ENCODE peak calls at places on chromosome 6, in eight cellular contexts. E is substantia nigra, X is IMR-90, G is iPS DF 6.9, B is body of pancreas, N is HCT116, S is prostate gland, H is SJCRH30. P is an unnamed sample.

GRCh38 chr6:20180935-20181334 is 31.3 kb downstream of the MBOAT1 start:
- DNase-seq in E (no peak), X (no peak), G (no peak), B (no peak), N (no peak), S (no peak), H (no peak), P (no peak)

GRCh38 chr6:129184808-129185366 is 301.9 kb downstream of the LAMA2 start:
- DNase-seq in E (no peak), X (peak; percentile 50), G (no peak), B (no peak), N (no peak), S (no peak), H (no peak), P (no peak)

GRCh38 chr6:90537027-90537426 is 49.8 kb downstream of the MAP3K7 start:
- DNase-seq in E (no peak), X (peak; percentile 45), G (no peak), B (no peak), N (no peak), S (no peak), H (peak; percentile 65), P (no peak)

GRCh38 chr6:48057611-48058010 is 53.4 kb downstream of the PTCHD4 start:
- DNase-seq in E (no peak), X (no peak), G (no peak), B (no peak), N (no peak), S (no peak), H (no peak), P (no peak)

GRCh38 chr6:166766769-166767168 is 139.7 kb upstream of the RPS6KA2 start:
- DNase-seq in E (no peak), X (no peak), G (no peak), B (no peak), N (no peak), S (no peak), H (no peak), P (no peak)

GRCh38 chr6:168249746-168250145 is 69.8 kb downstream of the DACT2 start:
- DNase-seq in E (no peak), X (no peak), G (no peak), B (no peak), N (no peak), S (no peak), H (no peak), P (no peak)

GRCh38 chr6:37103169-37104039 is 66.5 kb upstream of the PIM1 start:
- DNase-seq in E (peak; percentile 39), X (no peak), G (no peak), B (peak; percentile 97), N (no peak), S (peak; percentile 44), H (peak; percentile 85), P (peak; percentile 94)

GRCh38 chr6:14584450-14584849 is 466.9 kb downstream of the CD83 start:
- DNase-seq in E (no peak), X (peak; percentile 22), G (no peak), B (no peak), N (no peak), S (no peak), H (no peak), P (no peak)

DNA sequence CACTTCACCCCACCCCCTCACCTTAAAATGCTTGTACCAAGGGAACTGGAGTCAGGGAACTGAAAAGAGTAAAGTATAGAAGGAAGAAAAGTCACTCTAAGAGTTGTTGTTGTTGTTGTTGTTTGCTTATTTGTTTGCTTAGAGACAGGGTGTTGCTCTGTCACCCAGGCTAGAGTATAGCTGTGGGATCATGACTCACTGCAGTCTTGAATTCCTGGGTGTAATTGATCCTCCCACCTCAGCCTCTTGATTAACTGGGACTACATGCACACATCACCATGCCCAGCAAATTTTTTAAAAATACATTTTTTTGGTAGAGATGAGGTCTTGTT is 681.6 kb upstream of the GJE1 start:
- DNase-seq in E (no peak), X (no peak), G (no peak), B (no peak), N (peak; percentile 55), S (no peak), H (no peak), P (no peak)
- H3K27ac ChIP-seq in E (no peak overlapping the region), X (peak overlapping the region; percentile 88), G (no peak overlapping the region), B (no peak overlapping the region), N (no peak overlapping the region), S (no peak overlapping the region), H (no peak overlapping the region), P (no peak overlapping the region)

GRCh38 chr6:35590622-35591066 is 77.9 kb upstream of the TULP1 start:
- DNase-seq in E (peak; percentile 13), X (no peak), G (no peak), B (peak; percentile 57), N (no peak), S (peak; percentile 52), H (no peak), P (no peak)

GRCh38 chr6:35587167-35587566 is 74.5 kb upstream of the TULP1 start:
- DNase-seq in E (no peak), X (no peak), G (no peak), B (no peak), N (no peak), S (no peak), H (no peak), P (no peak)

GRCh38 chr6:35589201-35589739 is 76.6 kb upstream of the TULP1 start:
- DNase-seq in E (no peak), X (no peak), G (no peak), B (no peak), N (no peak), S (no peak), H (no peak), P (no peak)

GRCh38 chr6:35592178-35592577 is 79.5 kb upstream of the TULP1 start:
- DNase-seq in E (no peak), X (no peak), G (no peak), B (no peak), N (no peak), S (no peak), H (no peak), P (no peak)

DNA sequence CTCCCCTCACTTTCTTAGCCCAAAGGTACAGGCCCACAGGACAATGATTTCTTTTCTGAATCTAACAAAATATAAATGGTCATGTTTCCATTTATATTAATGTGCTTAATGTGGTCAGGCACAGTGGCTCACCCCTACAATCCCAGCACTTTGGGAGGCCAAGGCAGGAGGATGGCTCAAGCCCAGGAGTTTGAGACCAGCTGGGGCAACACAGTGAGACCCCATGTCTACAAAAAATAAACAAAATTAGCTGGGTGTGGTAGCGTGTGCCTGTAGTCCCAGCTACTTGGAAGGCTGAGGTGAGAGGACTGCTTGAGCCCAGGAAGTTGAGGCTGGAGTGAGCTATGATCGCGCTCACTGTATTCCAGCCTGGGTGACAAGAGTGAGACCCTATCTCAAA is 77.2 kb upstream of the TULP1 start:
- DNase-seq in E (no peak), X (no peak), G (no peak), B (no peak), N (no peak), S (no peak), H (no peak), P (no peak)
- H3K27ac ChIP-seq in E (peak overlapping the region; percentile 68), X (no peak overlapping the region), G (no peak overlapping the region), B (peak overlapping the region; percentile 69), N (no peak overlapping the region), S (peak overlapping the region; percentile 84), H (no peak overlapping the region), P (peak overlapping the region; percentile 15)

GRCh38 chr6:16334671-16335070 is 96.3 kb downstream of the GMPR start:
- DNase-seq in E (no peak), X (peak; percentile 94), G (no peak), B (peak; percentile 72), N (no peak), S (peak; percentile 24), H (no peak), P (no peak)

GRCh38 chr6:16332175-16332542 is 93.8 kb downstream of the GMPR start:
- DNase-seq in E (peak; percentile 70), X (peak; percentile 78), G (no peak), B (peak; percentile 80), N (no peak), S (peak; percentile 83), H (peak; percentile 87), P (peak; percentile 70)

GRCh38 chr6:16333580-16333979 is 95.2 kb downstream of the GMPR start:
- DNase-seq in E (no peak), X (peak; percentile 60), G (no peak), B (no peak), N (no peak), S (no peak), H (no peak), P (no peak)

GRCh38 chr6:16335176-16335575 is 96.8 kb downstream of the GMPR start:
- DNase-seq in E (no peak), X (no peak), G (no peak), B (no peak), N (no peak), S (no peak), H (no peak), P (no peak)

GRCh38 chr6:16331328-16332174 is 93.2 kb downstream of the GMPR start:
- DNase-seq in E (peak; percentile 67), X (peak; percentile 77), G (no peak), B (peak; percentile 74), N (no peak), S (peak; percentile 53), H (peak; percentile 82), P (peak; percentile 61)
- H3K27ac ChIP-seq in E (no peak overlapping the region), X (peak overlapping the region; percentile 18), G (no peak overlapping the region), B (no peak overlapping the region), N (no peak overlapping the region), S (peak overlapping the region; percentile 41), H (no peak overlapping the region), P (no peak overlapping the region)

GRCh38 chr6:158853872-158854213 is 34.7 kb upstream of the EZR start:
- DNase-seq in E (no peak), X (no peak), G (no peak), B (no peak), N (no peak), S (no peak), H (no peak), P (no peak)

GRCh38 chr6:158852312-158853071 is 33.3 kb upstream of the EZR start:
- DNase-seq in E (no peak), X (no peak), G (no peak), B (no peak), N (no peak), S (no peak), H (no peak), P (no peak)

GRCh38 chr6:158856261-158856660 is 37.1 kb upstream of the EZR start:
- DNase-seq in E (no peak), X (no peak), G (no peak), B (no peak), N (no peak), S (no peak), H (no peak), P (no peak)

GRCh38 chr6:158853072-158853871 is 34.1 kb upstream of the EZR start:
- DNase-seq in E (no peak), X (peak; percentile 79), G (no peak), B (peak; percentile 95), N (peak; percentile 97), S (peak; percentile 86), H (peak; percentile 58), P (peak; percentile 57)

DNA sequence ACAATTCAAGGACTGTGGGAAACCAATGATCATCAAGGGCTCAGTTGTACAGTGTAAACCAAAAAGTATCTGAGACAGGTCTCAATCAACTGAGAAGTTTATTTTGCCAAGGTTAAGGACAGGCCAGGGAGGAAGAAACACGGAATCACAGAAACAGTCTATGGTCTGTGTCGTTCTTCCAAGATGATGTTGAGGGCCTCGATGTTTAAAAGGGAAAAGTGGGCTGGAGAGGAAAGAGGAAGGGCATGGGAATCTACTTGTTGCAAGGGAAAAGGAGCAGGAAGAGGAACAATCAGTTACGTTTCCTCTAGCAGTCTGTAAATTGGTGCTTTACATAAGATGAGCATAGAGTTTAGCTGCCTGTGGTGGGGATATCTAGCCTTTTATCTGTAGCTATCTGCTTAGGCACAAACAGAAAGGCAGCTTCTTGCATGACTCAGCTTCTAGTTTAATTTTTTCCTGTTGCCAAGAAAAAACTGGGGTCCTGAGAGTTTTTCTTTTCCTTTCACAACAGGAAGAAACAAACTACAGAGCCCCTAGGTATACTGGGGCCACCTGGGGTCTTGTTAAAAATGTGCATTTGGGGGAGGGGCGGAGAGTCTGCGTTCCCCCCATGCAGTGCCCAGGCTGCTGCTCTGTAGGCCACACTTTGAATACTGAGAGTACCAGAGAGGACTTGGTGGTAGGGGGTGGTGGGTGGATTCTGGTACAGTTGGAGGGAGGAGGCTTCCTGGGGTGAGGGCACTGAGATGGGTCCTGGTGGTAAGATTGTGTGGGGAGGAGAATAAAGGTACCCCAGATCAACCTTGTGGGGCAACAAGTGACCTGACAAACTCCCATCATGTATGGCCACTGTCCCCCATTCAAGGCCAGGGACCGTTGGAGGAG is 35.3 kb upstream of the EZR start:
- DNase-seq in E (no peak), X (peak; percentile 83), G (no peak), B (no peak), N (no peak), S (no peak), H (no peak), P (no peak)
- H3K27ac ChIP-seq in E (no peak overlapping the region), X (peak overlapping the region; percentile 60), G (peak overlapping the region; percentile 88), B (peak overlapping the region; percentile 87), N (peak overlapping the region; percentile 85), S (no peak overlapping the region), H (no peak overlapping the region), P (no peak overlapping the region)

P was measured in right lobe of liver.